ENCODE peak calls at places on chromosomes 4 and X, in seven cellular contexts. X is neuronal stem cell, O is mesendoderm, H is IMR-90, J is H9, L is mesenchymal stem cell, S is H1. R is an unnamed sample.

GRCh38 chr4:44578954-44579353 is 72.5 kb downstream of the YIPF7 start:
- DNase-seq in O (no peak), H (no peak), S (no peak), L (no peak), J (no peak), X (no peak), R (no peak)

GRCh38 chr4:165378763-165379631 is at the start of gene CPE:
- DNase-seq in S (no peak), J (peak; percentile 68), H (peak; percentile 44), O (peak; percentile 73), L (peak; percentile 84), X (peak; percentile 79), R (peak; percentile 66)

GRCh38 chr4:94995684-94996394 is 238.1 kb downstream of the BMPR1B start:
- DNase-seq in H (peak; percentile 29), X (peak; percentile 74), S (peak; percentile 15), L (peak; percentile 12), O (peak; percentile 76), J (peak; percentile 56), R (no peak)

GRCh38 chr4:13151178-13151577 is 333.0 kb downstream of the RAB28 start:
- DNase-seq in O (no peak), X (no peak), J (no peak), L (no peak), H (no peak), S (no peak), R (no peak)

GRCh38 chr4:101349346-101350064 is 2.2 kb upstream of the PPP3CA start:
- DNase-seq in H (no peak), X (no peak), S (no peak), O (no peak), L (no peak), J (no peak), R (no peak)

GRCh38 chrX:8738588-8739189 is 6.8 kb upstream of the ANOS1 start:
- DNase-seq in X (no peak), L (peak; percentile 29), H (peak; percentile 29), J (no peak), O (peak; percentile 37), S (no peak), R (peak; percentile 35)

GRCh38 chr4:161546902-161547301 is 616.9 kb downstream of the FSTL5 start:
- DNase-seq in H (no peak), S (no peak), O (no peak), J (no peak), X (no peak), L (no peak), R (no peak)

GRCh38 chrX:51852096-51852495 is 41.3 kb upstream of the MAGED1 start:
- DNase-seq in O (peak; percentile 69), H (no peak), J (no peak), L (no peak), S (no peak), X (no peak), R (no peak)

GRCh38 chrX:40153335-40154221 is 55.8 kb upstream of the BCOR start:
- DNase-seq in L (peak; percentile 53), H (no peak), S (no peak), J (peak; percentile 61), X (no peak), O (peak; percentile 44), R (no peak)

GRCh38 chrX:70128071-70128470 is 5.2 kb upstream of the IGBP1 start:
- DNase-seq in H (no peak), O (peak; percentile 28), S (no peak), J (peak; percentile 50), X (no peak), L (no peak), R (no peak)

GRCh38 chr4:1309261-1310010 is 19.7 kb downstream of the MAEA start:
- DNase-seq in O (peak; percentile 99), S (peak; percentile 88), J (peak; percentile 99), L (peak; percentile 96), X (peak; percentile 90), H (peak; percentile 94), R (peak; percentile 57)

GRCh38 chr4:123244233-123244632 is 152.4 kb upstream of the SPRY1 start:
- DNase-seq in L (peak; percentile 24), X (no peak), S (no peak), O (no peak), H (peak; percentile 65), J (no peak), R (no peak)

GRCh38 chr4:31045151-31045550 is 325.0 kb downstream of the PCDH7 start:
- DNase-seq in S (no peak), L (no peak), O (no peak), H (no peak), J (no peak), X (no peak), R (no peak)

DNA sequence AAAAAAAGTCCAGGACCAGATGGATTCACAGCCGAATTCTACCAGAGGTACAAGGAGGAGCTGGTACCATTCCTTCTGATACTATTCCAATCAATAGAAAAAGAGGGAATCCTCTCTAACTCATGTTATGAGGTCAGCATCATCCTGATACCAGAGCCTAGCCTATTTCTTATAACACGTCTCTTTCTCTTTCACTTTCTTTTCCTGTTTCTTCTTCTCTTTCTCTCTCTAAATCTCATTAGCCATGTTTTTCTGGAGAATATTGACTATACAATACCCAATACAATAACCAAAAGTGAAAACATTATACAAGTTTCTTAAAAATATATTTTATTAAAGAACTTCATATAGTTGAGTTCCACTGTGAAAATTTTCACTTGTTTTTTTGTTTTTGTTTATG is 1154.9 kb upstream of the PCDH7 start:
- DNase-seq in O (no peak), S (no peak), J (no peak), X (no peak), L (no peak), H (no peak), R (no peak)
- H2AK5ac ChIP-seq in O (no peak overlapping the region), S (no peak overlapping the region), J (no peak overlapping the region), X (no peak overlapping the region), L (no peak overlapping the region), H (no peak overlapping the region), R (no peak overlapping the region)

GRCh38 chr4:47326067-47326466 is 137.4 kb downstream of the COMMD8 start:
- DNase-seq in X (no peak), L (no peak), J (no peak), O (no peak), S (no peak), H (no peak), R (no peak)
- H2AK5ac ChIP-seq in X (no peak overlapping the region), L (no peak overlapping the region), J (no peak overlapping the region), O (no peak overlapping the region), S (no peak overlapping the region), H (no peak overlapping the region), R (no peak overlapping the region)

DNA sequence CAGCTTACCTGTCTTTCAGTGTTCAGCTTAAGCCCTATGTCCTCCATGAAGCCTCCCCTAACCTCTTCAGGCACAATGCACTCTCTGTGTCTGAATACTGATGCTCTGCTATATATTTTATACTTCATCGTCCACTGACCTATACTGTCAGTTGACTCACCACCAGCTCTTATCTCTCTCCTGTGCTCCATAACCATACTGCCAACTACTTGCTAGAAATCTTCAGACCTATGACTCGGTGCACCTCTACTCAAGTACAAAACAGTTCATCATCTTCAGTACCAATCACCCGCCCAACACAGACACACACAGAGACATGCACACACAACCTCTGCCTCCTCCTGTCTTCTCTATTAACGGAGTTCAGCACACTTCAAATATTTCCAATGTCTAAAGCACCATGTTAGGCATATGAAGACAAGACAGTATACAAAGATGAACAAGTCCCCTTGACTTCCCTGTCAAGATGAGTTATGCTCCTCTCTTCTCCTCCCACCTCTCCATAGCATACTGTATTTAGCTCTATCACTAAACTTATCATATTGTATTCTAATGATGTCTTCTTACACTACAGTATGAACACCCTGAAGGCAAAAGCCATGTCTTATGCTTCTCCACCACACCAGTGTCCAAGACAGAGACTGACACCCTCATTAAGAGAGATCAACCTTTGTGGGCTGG is 42.5 kb downstream of the ARHGEF6 start:
- DNase-seq in O (no peak), J (no peak), L (no peak), X (no peak), H (no peak), S (no peak), R (no peak)
- H2AK5ac ChIP-seq in O (no peak overlapping the region), J (no peak overlapping the region), L (no peak overlapping the region), X (no peak overlapping the region), H (no peak overlapping the region), S (no peak overlapping the region), R (no peak overlapping the region)

DNA sequence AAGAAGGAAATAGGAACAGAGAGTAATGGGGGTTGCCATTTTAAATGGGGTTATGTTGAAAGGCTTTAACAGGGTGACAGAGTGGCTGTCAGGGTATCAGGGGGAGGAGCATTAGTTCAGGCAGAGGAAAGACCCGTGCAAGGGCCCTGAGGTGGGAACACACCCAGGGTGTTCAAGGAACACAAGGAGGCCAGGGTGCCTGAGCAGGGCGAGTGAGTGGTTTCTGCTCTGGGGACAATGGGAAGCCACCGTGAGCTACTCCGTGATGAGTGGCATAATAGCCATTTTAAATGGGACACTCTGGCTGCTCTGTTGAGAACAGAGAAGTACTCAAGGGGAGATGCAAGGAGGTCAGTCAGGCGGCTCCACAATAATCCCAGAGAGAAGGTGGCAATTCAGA is 4.5 kb downstream of the EVC2 start:
- DNase-seq in O (peak; percentile 11), S (no peak), L (no peak), J (no peak), X (no peak), H (no peak), R (no peak)
- H2AK5ac ChIP-seq in O (no peak overlapping the region), S (no peak overlapping the region), L (no peak overlapping the region), J (no peak overlapping the region), X (no peak overlapping the region), H (no peak overlapping the region), R (no peak overlapping the region)

GRCh38 chr4:152996101-152996500 is 60.0 kb downstream of the FHDC1 start:
- DNase-seq in H (no peak), X (no peak), J (no peak), O (no peak), S (no peak), L (no peak), R (peak; percentile 67)
- H2AK5ac ChIP-seq in H (no peak overlapping the region), X (no peak overlapping the region), J (no peak overlapping the region), O (no peak overlapping the region), S (no peak overlapping the region), L (no peak overlapping the region), R (no peak overlapping the region)

GRCh38 chrX:4550018-4550417 is 836.6 kb upstream of the PRKX start:
- DNase-seq in X (no peak), J (peak; percentile 60), O (peak; percentile 35), H (no peak), S (no peak), L (no peak), R (peak; percentile 13)

GRCh38 chrX:4547218-4547836 is 833.9 kb upstream of the PRKX start:
- DNase-seq in X (peak; percentile 46), S (no peak), L (peak; percentile 32), J (peak; percentile 61), O (peak; percentile 44), H (peak; percentile 40), R (peak; percentile 19)
- H2AK5ac ChIP-seq in X (no peak overlapping the region), S (no peak overlapping the region), L (no peak overlapping the region), J (no peak overlapping the region), O (no peak overlapping the region), H (no peak overlapping the region), R (no peak overlapping the region)

DNA sequence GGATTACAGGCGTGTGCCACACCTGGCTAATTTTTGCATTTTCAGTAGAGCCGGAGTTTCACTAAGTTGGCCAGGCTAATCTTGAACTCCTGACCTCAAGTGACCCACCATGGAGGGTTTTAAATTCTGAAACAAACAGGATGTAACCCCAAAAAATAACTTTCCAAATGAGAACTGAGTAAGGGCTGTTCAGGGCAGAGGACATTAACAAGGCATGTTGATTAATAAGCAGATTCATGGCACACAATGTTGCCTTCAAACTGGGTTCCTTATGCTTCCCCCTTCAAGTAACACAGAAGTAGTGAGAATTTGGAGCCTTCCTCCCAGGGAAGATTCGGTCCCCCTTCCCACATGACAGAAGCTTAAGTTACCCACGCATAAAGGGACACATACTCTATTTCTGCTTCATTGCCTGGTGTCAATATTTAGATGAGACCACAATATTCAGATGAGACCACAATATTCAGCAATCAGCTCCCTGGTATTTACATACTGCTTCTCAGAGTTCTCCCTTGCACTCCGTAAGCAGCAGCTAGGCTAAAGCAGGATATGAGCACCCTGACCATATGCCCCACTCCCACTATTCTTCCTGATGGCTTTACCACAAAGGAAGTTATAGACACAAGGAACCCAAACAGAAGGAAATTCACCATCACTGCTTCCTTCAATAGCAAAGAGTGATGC is 21.4 kb downstream of the GRSF1 start:
- DNase-seq in L (no peak), X (no peak), S (no peak), O (no peak), J (no peak), H (no peak), R (no peak)
- H2AK5ac ChIP-seq in L (no peak overlapping the region), X (no peak overlapping the region), S (no peak overlapping the region), O (no peak overlapping the region), J (no peak overlapping the region), H (no peak overlapping the region), R (no peak overlapping the region)